ENCODE peak calls at places on chromosomes 12 and 14, in seven cellular contexts. W is astrocyte of the spinal cord, E is psoas muscle, H is omental fat pad, S is testis, U is NB4, G is Calu3. V is an unnamed sample.
A peak's percentile ranks its signal among the peaks of the same experiment; 100 is the strongest.

GRCh38 chr12:28237423-28237822 is 47.2 kb downstream of the CCDC91 start:
- DNase-seq in H (no peak), U (no peak), S (no peak), W (no peak), G (peak; percentile 5), E (no peak), V (no peak)

GRCh38 chr12:9347328-9348127 is 139.3 kb upstream of the PZP start:
- DNase-seq in H (no peak), U (no peak), G (no peak), W (peak; percentile 55), S (no peak), E (no peak), V (no peak)

GRCh38 chr14:77309122-77309521 is 11.6 kb downstream of the POMT2 start:
- DNase-seq in G (no peak), H (no peak), E (no peak), U (peak; percentile 41), W (no peak), S (no peak), V (no peak)

GRCh38 chr14:54782803-54783659 is 119.6 kb downstream of the GCH1 start:
- DNase-seq in W (no peak), S (no peak), G (peak; percentile 12), E (no peak), U (peak; percentile 80), H (no peak), V (peak; percentile 77)

GRCh38 chr12:6375269-6376078 is at the start of gene SCNN1A:
- DNase-seq in G (peak; percentile 68), E (no peak), H (no peak), S (no peak), U (no peak), W (no peak), V (no peak)

GRCh38 chr12:97046901-97047300 is 139.8 kb downstream of the NEDD1 start:
- DNase-seq in W (no peak), H (no peak), U (no peak), E (no peak), S (no peak), G (no peak), V (no peak)

GRCh38 chr12:112131686-112132085 is 6.3 kb downstream of the TRAFD1 start:
- DNase-seq in E (no peak), S (no peak), U (no peak), G (no peak), H (no peak), W (no peak), V (no peak)

GRCh38 chr12:87140257-87140656 is 884.1 kb upstream of the MGAT4C start:
- DNase-seq in E (no peak), W (peak; percentile 24), U (no peak), G (no peak), H (no peak), S (no peak), V (no peak)

GRCh38 chr12:96249196-96250118 is 55.3 kb downstream of the ELK3 start:
- DNase-seq in S (no peak), U (no peak), H (no peak), W (peak; percentile 54), G (no peak), E (peak; percentile 77), V (no peak)

DNA sequence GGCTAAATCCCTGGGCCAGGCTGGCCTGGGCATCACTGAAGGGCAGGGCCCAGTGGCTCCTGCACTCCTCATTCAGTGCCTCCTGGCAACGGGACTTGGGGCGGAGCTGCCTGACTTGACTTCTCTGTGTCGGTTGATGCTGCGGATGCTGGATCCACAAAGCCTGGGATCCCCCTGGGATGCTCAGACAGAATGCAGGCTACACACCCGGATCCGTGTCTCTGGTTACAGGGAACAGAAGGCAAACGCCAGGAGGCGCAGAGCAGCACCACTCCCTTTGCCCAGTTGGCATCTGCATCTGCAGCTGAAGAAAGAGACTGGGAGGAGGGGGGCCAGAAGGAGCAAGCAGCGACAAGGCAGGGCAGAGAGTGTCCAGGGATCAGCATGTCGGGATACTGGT is 154.5 kb upstream of the FKBP4 start:
- DNase-seq in W (no peak), S (no peak), U (no peak), E (peak; percentile 35), H (no peak), G (no peak), V (no peak)
- TF ChIP-seq CTCF in W (peak; percentile 30), S (no peak), U (no peak), E (peak; percentile 5), H (no peak), G (no peak), V (no peak)

GRCh38 chr12:46468159-46468558 is 95.6 kb upstream of the SLC38A2 start:
- DNase-seq in G (no peak), W (peak; percentile 45), E (peak; percentile 55), H (no peak), U (no peak), S (no peak), V (no peak)
- TF ChIP-seq CTCF in G (peak; percentile 17), W (no peak), E (peak; percentile 21), H (no peak), U (no peak), S (no peak), V (no peak)

GRCh38 chr12:17215754-17216153 is 609.8 kb upstream of the LMO3 start:
- DNase-seq in H (no peak), S (peak; percentile 31), U (peak; percentile 1), E (no peak), G (peak; percentile 18), W (no peak), V (no peak)
- TF ChIP-seq CTCF in H (no peak), S (peak; percentile 19), U (no peak), E (no peak), G (no peak), W (no peak), V (no peak)

DNA sequence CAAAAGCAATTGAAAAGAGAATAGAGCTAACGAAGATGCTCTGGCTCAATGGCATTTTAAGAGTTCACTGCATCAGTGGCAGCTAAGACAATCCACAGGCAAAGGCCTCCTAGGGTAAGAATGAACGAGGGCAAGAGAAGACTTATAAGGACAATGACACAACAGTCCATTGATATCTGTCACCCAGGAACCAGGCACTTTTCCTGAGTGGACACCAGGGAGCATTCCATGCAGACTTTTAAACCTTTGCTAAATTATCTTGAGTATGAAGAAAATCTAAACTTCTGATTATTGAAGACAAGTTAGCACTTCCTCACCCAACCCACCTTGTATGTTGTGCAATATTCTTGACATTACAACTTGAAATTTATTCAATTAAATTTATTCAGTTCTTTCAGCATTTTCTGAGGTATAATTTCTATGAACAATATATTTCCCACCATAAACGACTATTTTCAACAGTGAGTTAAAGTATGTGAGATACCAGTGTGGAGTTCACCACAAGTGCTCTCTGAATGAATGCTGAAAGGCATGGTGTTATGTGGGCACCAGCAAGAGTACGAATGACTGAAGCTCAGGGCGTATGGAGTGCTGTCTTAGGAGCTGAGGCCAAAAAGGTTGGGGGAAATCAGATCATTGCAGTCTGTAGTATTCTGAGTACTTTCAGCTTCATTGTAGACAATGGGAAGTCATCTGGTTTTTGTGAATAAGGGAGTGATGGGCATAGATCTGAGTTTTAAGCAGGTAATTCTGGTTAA is 124.3 kb upstream of the LMNTD1 start:
- DNase-seq in S (peak; percentile 38), E (no peak), U (no peak), W (no peak), H (no peak), G (no peak), V (no peak)
- TF ChIP-seq CTCF in S (peak; percentile 26), E (no peak), U (no peak), W (no peak), H (no peak), G (no peak), V (no peak)

DNA sequence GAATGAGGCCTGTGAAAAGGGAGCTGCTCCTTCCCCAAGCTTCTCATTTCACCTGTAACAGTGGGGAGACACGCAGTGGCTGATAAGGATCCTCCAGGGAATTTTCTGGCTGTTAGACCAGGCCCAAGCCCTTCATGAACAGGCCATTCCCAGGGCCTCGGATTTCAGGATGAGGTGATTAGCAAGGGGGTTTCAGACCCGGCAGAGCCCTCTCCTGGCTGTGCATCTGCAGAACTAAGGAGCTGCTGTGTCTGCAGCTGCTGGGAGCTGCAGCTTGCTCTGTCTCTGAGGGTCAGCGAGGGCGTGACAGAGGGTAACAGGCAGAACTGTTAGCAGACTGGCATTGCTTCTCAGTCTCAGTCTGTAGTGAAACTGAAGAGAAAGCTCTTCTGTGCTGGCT is 110.4 kb downstream of the KCNA5 start:
- DNase-seq in H (no peak), S (no peak), U (no peak), E (no peak), W (no peak), G (no peak), V (no peak)
- TF ChIP-seq CTCF in H (no peak), S (no peak), U (no peak), E (no peak), W (no peak), G (no peak), V (no peak)

DNA sequence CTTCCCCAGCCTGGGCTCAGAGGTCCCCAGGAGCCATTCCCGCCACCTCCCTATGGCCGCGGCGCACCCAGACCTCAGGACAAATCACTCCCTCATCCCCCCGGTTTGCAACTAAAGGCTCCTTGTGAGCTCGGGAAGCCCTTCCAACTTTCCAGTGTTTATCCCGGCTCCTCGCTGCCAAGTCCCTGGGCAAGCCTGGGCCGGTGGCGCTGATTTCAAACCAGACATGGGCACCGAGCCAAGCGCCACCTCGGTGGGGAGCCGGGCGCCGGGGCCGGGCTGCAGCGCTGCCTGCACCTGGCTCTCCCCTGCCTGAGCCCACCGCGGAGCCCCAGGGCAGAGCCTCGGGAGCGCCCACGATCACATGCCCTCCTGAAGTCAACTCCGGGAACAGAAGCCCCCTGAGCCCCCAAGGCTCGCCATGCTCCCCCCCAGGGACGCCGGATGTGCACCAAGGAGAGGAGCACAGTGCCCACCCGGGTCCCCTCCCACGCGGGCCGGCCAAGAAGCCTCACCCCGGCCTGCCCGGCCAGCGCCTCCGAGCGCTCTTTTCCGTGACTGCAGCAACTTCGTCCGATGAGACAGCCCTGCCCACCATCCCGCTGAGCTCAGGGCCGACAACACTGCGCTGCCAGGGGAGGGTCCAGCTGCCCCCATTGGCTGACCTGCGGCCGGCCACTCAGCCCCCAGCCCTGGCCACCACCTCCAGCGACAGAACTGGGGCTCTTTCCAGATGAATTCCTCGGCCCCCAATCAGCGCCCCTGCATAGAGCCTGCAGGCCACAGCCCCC is 50.0 kb downstream of the NCOR2 start:
- DNase-seq in U (no peak), E (peak; percentile 69), H (no peak), W (peak; percentile 52), G (peak; percentile 83), S (peak; percentile 79), V (no peak)
- TF ChIP-seq CTCF in U (no peak), E (no peak), H (no peak), W (peak; percentile 7), G (no peak), S (no peak), V (no peak)

DNA sequence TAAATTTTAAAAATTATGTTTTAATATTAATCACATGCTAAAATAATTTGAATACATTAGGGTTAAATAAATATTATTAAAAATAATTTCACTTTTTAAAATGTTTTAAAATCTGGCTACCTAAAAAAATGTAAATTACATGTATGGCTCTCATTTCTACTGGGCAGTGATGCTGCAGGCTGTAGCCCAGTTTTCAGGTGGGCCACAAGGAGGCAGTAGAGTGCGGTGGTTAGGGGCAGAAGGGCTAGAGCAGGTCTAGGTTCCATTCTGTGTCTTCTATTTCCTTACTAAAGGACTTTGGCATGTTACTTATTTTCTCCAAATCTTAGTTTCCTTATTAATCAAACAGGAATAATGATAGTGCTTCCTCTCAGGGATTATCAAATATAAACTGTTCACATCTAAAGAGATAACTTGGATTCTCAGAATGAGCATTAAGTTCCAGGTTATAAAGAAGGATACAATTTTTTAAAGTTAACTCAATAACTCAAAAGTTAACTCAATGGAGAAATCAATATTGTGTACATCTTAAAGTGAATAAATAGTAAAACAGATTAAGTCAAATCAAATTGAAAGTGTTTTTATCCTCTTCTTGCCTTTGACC is 54.9 kb upstream of the OVCH1 start:
- DNase-seq in G (peak; percentile 79), U (peak; percentile 75), W (peak; percentile 54), H (no peak), S (peak; percentile 74), E (peak; percentile 58), V (peak; percentile 45)
- TF ChIP-seq CTCF in G (peak; percentile 76), U (peak; percentile 100), W (peak; percentile 95), H (no peak), S (peak; percentile 83), E (peak; percentile 94), V (peak; percentile 77)

V was measured in GM13976.